ENCODE peak calls at places on chromosome 2, in six cellular contexts. P is activated T-cell treated with anti-CD3 and anti-CD28 coated beads, Interleukin-2, amount 50 U/mL, for 4 hours; Z is kidney; K is globus pallidus; M is T-helper 1 cell; X is Kasumi-1. T is an unnamed sample.

GRCh38 chr2:217986256-217986961 is 16.4 kb downstream of the TNS1 start:
- DNase-seq in Z (no peak), K (no peak), M (no peak), P (no peak), X (no peak), T (no peak)

GRCh38 chr2:217501887-217502286 is 500.9 kb downstream of the TNS1 start:
- DNase-seq in Z (no peak), X (no peak), M (no peak), P (no peak), K (no peak), T (no peak)

GRCh38 chr2:235263205-235264120 is 230.4 kb upstream of the AGAP1 start:
- DNase-seq in X (no peak), M (no peak), P (no peak), Z (peak; percentile 94), K (peak; percentile 89), T (no peak)

GRCh38 chr2:45650851-45651414 is 542 bp upstream of the PRKCE start:
- DNase-seq in P (peak; percentile 92), M (peak; percentile 93), X (peak; percentile 89), K (peak; percentile 94), Z (peak; percentile 97), T (peak; percentile 89)

GRCh38 chr2:237434916-237435315 is 21.0 kb upstream of the COL6A3 start:
- DNase-seq in Z (no peak), K (no peak), X (peak; percentile 88), M (peak; percentile 43), P (peak; percentile 74), T (no peak)

GRCh38 chr2:189002079-189002478 is 27.9 kb downstream of the COL3A1 start:
- DNase-seq in M (no peak), P (no peak), X (no peak), Z (no peak), K (no peak), T (no peak)

GRCh38 chr2:134173338-134174016 is 80.4 kb upstream of the MGAT5 start:
- DNase-seq in K (no peak), Z (no peak), M (no peak), P (no peak), X (no peak), T (peak; percentile 43)

GRCh38 chr2:234291765-234292204 is 205.1 kb downstream of the ARL4C start:
- DNase-seq in P (no peak), K (no peak), M (no peak), Z (peak; percentile 74), X (peak; percentile 38), T (no peak)

GRCh38 chr2:219017166-219017931 is 24.0 kb downstream of the CFAP65 start:
- DNase-seq in Z (peak; percentile 38), K (peak; percentile 73), M (no peak), X (no peak), P (no peak), T (no peak)

GRCh38 chr2:23399674-23400261 is 14.8 kb downstream of the KLHL29 start:
- DNase-seq in M (no peak), P (no peak), X (no peak), K (no peak), Z (no peak), T (no peak)

GRCh38 chr2:45890819-45891218 is 239.3 kb downstream of the PRKCE start:
- DNase-seq in M (no peak), X (no peak), K (no peak), P (no peak), Z (no peak), T (no peak)

GRCh38 chr2:241092677-241093076 is 9.4 kb downstream of the MTERF4 start:
- DNase-seq in Z (no peak), K (no peak), X (no peak), M (no peak), P (no peak), T (no peak)

GRCh38 chr2:16664052-16664731 is 1.4 kb downstream of the CYRIA start:
- DNase-seq in X (peak; percentile 21), M (no peak), P (no peak), K (peak; percentile 79), Z (peak; percentile 74), T (no peak)

T was measured in DMS 273 treated with DMSO at 0.1 percent for 48 hours.